ENCODE peak calls at places on chromosome 2, in seven cellular contexts. J, B, H, M, V, O and F are unnamed samples.
A peak's percentile ranks its signal among the peaks of the same experiment; 100 is the strongest.

GRCh38 chr2:143841935-143842334 is 678.0 kb downstream of the ZEB2 start:
- DNase-seq in V (no peak), M (no peak), B (peak; percentile 14), O (no peak), J (no peak), H (no peak), F (no peak)

GRCh38 chr2:33195891-33196290 is 249.1 kb downstream of the LTBP1 start:
- DNase-seq in O (no peak), J (no peak), H (no peak), M (no peak), B (no peak), V (no peak), F (no peak)

GRCh38 chr2:219482674-219483405 is 15.9 kb upstream of the GMPPA start:
- DNase-seq in M (no peak), V (no peak), O (no peak), H (no peak), J (no peak), B (no peak), F (no peak)

GRCh38 chr2:121866789-121867188 is 111.3 kb downstream of the TSN start:
- DNase-seq in J (no peak), V (no peak), O (no peak), H (no peak), M (no peak), B (no peak), F (no peak)

GRCh38 chr2:174634130-174635014 is 36.8 kb upstream of the WIPF1 start:
- DNase-seq in V (no peak), J (no peak), H (no peak), M (no peak), B (no peak), O (no peak), F (no peak)

GRCh38 chr2:118932949-118933348 is 9.0 kb upstream of the MARCO start:
- DNase-seq in H (no peak), M (no peak), J (no peak), O (no peak), V (no peak), B (no peak), F (no peak)

GRCh38 chr2:117942958-117943672 is 70.8 kb downstream of the CCDC93 start:
- DNase-seq in O (no peak), J (no peak), V (no peak), M (no peak), B (peak; percentile 25), H (no peak), F (no peak)

GRCh38 chr2:48483506-48483905 is 46.4 kb upstream of the STON1 start:
- DNase-seq in V (no peak), H (no peak), J (no peak), M (no peak), O (no peak), B (peak; percentile 80), F (no peak)

GRCh38 chr2:120842456-120843439 is 107.1 kb downstream of the GLI2 start:
- DNase-seq in M (no peak), J (no peak), O (no peak), V (no peak), H (peak; percentile 38), B (peak; percentile 52), F (peak; percentile 22)

GRCh38 chr2:148909114-148909513 is 34.1 kb downstream of the KIF5C start:
- DNase-seq in O (no peak), M (peak; percentile 13), V (no peak), J (no peak), B (no peak), H (no peak), F (no peak)

GRCh38 chr2:70123051-70123828 is 36.0 kb downstream of the PCBP1 start:
- DNase-seq in O (no peak), V (no peak), B (peak; percentile 59), J (peak; percentile 75), M (no peak), H (peak; percentile 73), F (no peak)

GRCh38 chr2:241566468-241566867 is 7.9 kb downstream of the BOK start:
- DNase-seq in H (peak; percentile 8), M (no peak), O (no peak), V (no peak), J (no peak), B (no peak), F (peak; percentile 4)

GRCh38 chr2:148814853-148815419 is 60.1 kb upstream of the KIF5C start:
- DNase-seq in O (no peak), J (no peak), B (peak; percentile 18), V (no peak), H (no peak), M (no peak), F (no peak)

GRCh38 chr2:120525056-120526046 is 179.4 kb downstream of the INHBB start:
- DNase-seq in V (no peak), J (no peak), H (peak; percentile 84), B (no peak), M (no peak), O (no peak), F (no peak)

GRCh38 chr2:177886824-177887223 is 185.8 kb downstream of the PDE11A start:
- DNase-seq in O (no peak), H (no peak), J (no peak), V (no peak), M (no peak), B (no peak), F (no peak)

GRCh38 chr2:85326406-85326945 is 1.3 kb downstream of the TGOLN2 start:
- DNase-seq in B (peak; percentile 24), V (no peak), M (no peak), O (peak; percentile 17), J (no peak), H (no peak), F (no peak)

GRCh38 chr2:101478561-101479001 is 3.7 kb upstream of the RFX8 start:
- DNase-seq in M (no peak), V (no peak), O (no peak), H (no peak), B (peak; percentile 69), J (no peak), F (no peak)

GRCh38 chr2:48454504-48454903 is 75.5 kb upstream of the STON1 start:
- DNase-seq in H (no peak), B (no peak), O (no peak), M (no peak), V (no peak), J (no peak), F (no peak)

GRCh38 chr2:119387381-119388129 is 20.8 kb downstream of the DBI start:
- DNase-seq in H (peak; percentile 79), O (no peak), M (no peak), V (no peak), J (peak; percentile 88), B (peak; percentile 80), F (no peak)

GRCh38 chr2:25159947-25160346 is 8.4 kb downstream of the POMC start:
- DNase-seq in B (no peak), H (peak; percentile 37), O (no peak), V (no peak), J (no peak), M (no peak), F (no peak)

GRCh38 chr2:206989306-206989705 is 50.0 kb downstream of the CPO start:
- DNase-seq in M (no peak), O (peak; percentile 3), H (no peak), J (no peak), V (no peak), B (no peak), F (no peak)

GRCh38 chr2:41905597-41906324 is 142.1 kb upstream of the PKDCC start:
- DNase-seq in J (no peak), M (no peak), V (no peak), O (no peak), B (no peak), H (no peak), F (no peak)

GRCh38 chr2:62578837-62579640 is 73.0 kb upstream of the TMEM17 start:
- DNase-seq in J (no peak), H (no peak), O (no peak), B (peak; percentile 83), V (peak; percentile 75), M (no peak), F (peak; percentile 81)

GRCh38 chr2:235216901-235217300 is 265.1 kb downstream of the SH3BP4 start:
- DNase-seq in O (no peak), M (no peak), H (no peak), V (no peak), B (peak; percentile 16), J (no peak), F (no peak)

GRCh38 chr2:133026536-133027177 is 356.7 kb upstream of the LYPD1 start:
- DNase-seq in B (peak; percentile 29), V (no peak), J (no peak), H (no peak), O (no peak), M (no peak), F (no peak)

GRCh38 chr2:3594493-3595281 is at the start of gene COLEC11:
- DNase-seq in H (peak; percentile 79), V (no peak), J (no peak), M (no peak), O (no peak), B (peak; percentile 31), F (no peak)

GRCh38 chr2:199019898-199020507 is 437.7 kb downstream of the SATB2 start:
- DNase-seq in H (no peak), M (no peak), B (peak; percentile 63), O (no peak), J (no peak), V (no peak), F (no peak)

GRCh38 chr2:8259841-8260178 is 422.0 kb upstream of the ID2 start:
- DNase-seq in V (no peak), H (no peak), M (no peak), B (no peak), O (no peak), J (no peak), F (no peak)

GRCh38 chr2:27297195-27297594 is 11.1 kb downstream of the UCN start:
- DNase-seq in M (no peak), V (no peak), H (no peak), B (no peak), J (no peak), O (no peak), F (no peak)

GRCh38 chr2:19607931-19608762 is 249.7 kb upstream of the OSR1 start:
- DNase-seq in B (peak; percentile 90), J (peak; percentile 32), M (no peak), O (no peak), V (no peak), H (no peak), F (no peak)

GRCh38 chr2:240981273-240981672 is 17.1 kb upstream of the SNED1 start:
- DNase-seq in O (no peak), J (no peak), H (peak; percentile 14), B (peak; percentile 32), M (no peak), V (no peak), F (no peak)

GRCh38 chr2:101802329-101802728 is 104.8 kb downstream of the MAP4K4 start:
- DNase-seq in B (no peak), H (no peak), M (no peak), O (no peak), J (no peak), V (no peak), F (no peak)

GRCh38 chr2:142306126-142306525 is 175.3 kb upstream of the LRP1B start:
- DNase-seq in J (no peak), H (no peak), B (peak; percentile 75), M (no peak), V (no peak), O (no peak), F (no peak)

GRCh38 chr2:143426296-143426695 is 297.1 kb downstream of the ARHGAP15 start:
- DNase-seq in V (no peak), O (no peak), J (no peak), M (no peak), H (no peak), B (peak; percentile 94), F (no peak)

GRCh38 chr2:9897331-9897737 is 54.1 kb downstream of the TAF1B start:
- DNase-seq in V (peak; percentile 75), B (peak; percentile 94), M (no peak), J (peak; percentile 91), O (peak; percentile 71), H (peak; percentile 84), F (peak; percentile 81)

GRCh38 chr2:10901160-10901559 is 10.6 kb upstream of the KCNF1 start:
- DNase-seq in M (no peak), B (peak; percentile 39), J (no peak), V (peak; percentile 59), H (no peak), O (no peak), F (no peak)

GRCh38 chr2:197372582-197372981 is 62.0 kb upstream of the ANKRD44 start:
- DNase-seq in H (no peak), J (no peak), V (no peak), O (no peak), B (peak; percentile 22), M (no peak), F (no peak)